ENCODE peak calls at places on chromosomes 13 and 19, in four cellular contexts. S, A, W and N are unnamed samples.
A peak's percentile ranks its signal among the peaks of the same experiment; 100 is the strongest.

GRCh38 chr13:30906411-30906990 is 430 bp downstream of the MEDAG start:
- DNase-seq in W (no peak), S (no peak), A (no peak), N (peak; percentile 60)

GRCh38 chr19:35642798-35643254 is 1.3 kb downstream of the ETV2 start:
- DNase-seq in W (no peak), A (no peak), S (no peak), N (no peak)

GRCh38 chr19:403221-404036 is 5.5 kb downstream of the C2CD4C start:
- DNase-seq in A (no peak), S (peak; percentile 20), W (no peak), N (peak; percentile 51)

GRCh38 chr13:97329331-97329730 is 104.6 kb upstream of the RAP2A start:
- DNase-seq in W (no peak), A (no peak), S (no peak), N (no peak)

GRCh38 chr13:85816413-85816812 is 17.2 kb upstream of the SLITRK6 start:
- DNase-seq in W (no peak), A (no peak), S (no peak), N (no peak)

GRCh38 chr13:25982908-25983307 is 68.9 kb downstream of the SHISA2 start:
- DNase-seq in S (no peak), W (no peak), A (no peak), N (no peak)

GRCh38 chr13:106100261-106100919 is 435.1 kb downstream of the EFNB2 start:
- DNase-seq in W (no peak), S (no peak), A (no peak), N (peak; percentile 93)

GRCh38 chr13:106187501-106187900 is 348.0 kb downstream of the EFNB2 start:
- DNase-seq in S (no peak), A (no peak), W (no peak), N (no peak)

GRCh38 chr13:30925429-30925828 is 7.0 kb upstream of the TEX26 start:
- DNase-seq in S (no peak), A (no peak), W (no peak), N (no peak)

GRCh38 chr19:4597975-4598671 is 38.6 kb upstream of the SEMA6B start:
- DNase-seq in S (no peak), A (no peak), W (no peak), N (peak; percentile 94)

GRCh38 chr13:94660695-94661324 is 51.5 kb downstream of the SOX21 start:
- DNase-seq in W (no peak), A (no peak), S (no peak), N (no peak)

GRCh38 chr13:41465215-41465907 is 8.0 kb downstream of the RGCC start:
- DNase-seq in W (peak; percentile 64), S (no peak), A (peak; percentile 52), N (no peak)

GRCh38 chr13:112891477-112892401 is 77.3 kb upstream of the MCF2L start:
- DNase-seq in W (no peak), A (no peak), S (no peak), N (peak; percentile 75)

GRCh38 chr19:55617426-55617825 is 6.9 kb downstream of the ZNF784 start:
- DNase-seq in A (no peak), S (no peak), W (no peak), N (no peak)

GRCh38 chr13:111365149-111366005 is 44.9 kb downstream of the TEX29 start:
- DNase-seq in A (no peak), S (no peak), W (no peak), N (no peak)

GRCh38 chr13:112845511-112846144 is 123.4 kb upstream of the MCF2L start:
- DNase-seq in W (no peak), S (no peak), A (no peak), N (no peak)

GRCh38 chr19:15926484-15926883 is 7.8 kb downstream of the CYP4F11 start:
- DNase-seq in S (no peak), A (no peak), W (no peak), N (no peak)

GRCh38 chr13:44710576-44710975 is 134.4 kb upstream of the TSC22D1 start:
- DNase-seq in W (no peak), S (no peak), A (no peak), N (no peak)

GRCh38 chr19:1026189-1027019 is at the start of gene CNN2:
- DNase-seq in W (peak; percentile 77), S (peak; percentile 88), A (peak; percentile 76), N (peak; percentile 95)

GRCh38 chr13:46575843-46576242 is 22.9 kb downstream of the LRCH1 start:
- DNase-seq in S (no peak), W (no peak), A (no peak), N (no peak)

GRCh38 chr19:10891360-10892108 is 20.2 kb downstream of the CARM1 start:
- DNase-seq in A (peak; percentile 27), W (no peak), S (no peak), N (no peak)

GRCh38 chr19:11332822-11333221 is 6.6 kb downstream of the RAB3D start:
- DNase-seq in A (no peak), S (no peak), W (no peak), N (no peak)

GRCh38 chr13:27401210-27401609 is 23.2 kb upstream of the GTF3A start:
- DNase-seq in A (no peak), W (peak; percentile 55), S (no peak), N (no peak)

GRCh38 chr13:74132768-74133656 is 1.2 kb downstream of the KLF12 start:
- DNase-seq in S (peak; percentile 67), W (peak; percentile 40), A (no peak), N (peak; percentile 71)

GRCh38 chr13:32134991-32135390 is 103.4 kb downstream of the FRY start:
- DNase-seq in A (no peak), W (no peak), S (no peak), N (no peak)

GRCh38 chr19:48665786-48666185 is 7.0 kb downstream of the NTN5 start:
- DNase-seq in A (no peak), S (no peak), W (no peak), N (no peak)

GRCh38 chr19:33849551-33850147 is 53.0 kb downstream of the KCTD15 start:
- DNase-seq in W (no peak), A (no peak), S (no peak), N (no peak)

GRCh38 chr13:23950736-23951510 is 53.6 kb upstream of the C1QTNF9B start:
- DNase-seq in W (no peak), A (no peak), S (no peak), N (no peak)
- TF ChIP-seq CTCF in W (no peak), A (no peak), S (no peak), N (peak; percentile 38)

DNA sequence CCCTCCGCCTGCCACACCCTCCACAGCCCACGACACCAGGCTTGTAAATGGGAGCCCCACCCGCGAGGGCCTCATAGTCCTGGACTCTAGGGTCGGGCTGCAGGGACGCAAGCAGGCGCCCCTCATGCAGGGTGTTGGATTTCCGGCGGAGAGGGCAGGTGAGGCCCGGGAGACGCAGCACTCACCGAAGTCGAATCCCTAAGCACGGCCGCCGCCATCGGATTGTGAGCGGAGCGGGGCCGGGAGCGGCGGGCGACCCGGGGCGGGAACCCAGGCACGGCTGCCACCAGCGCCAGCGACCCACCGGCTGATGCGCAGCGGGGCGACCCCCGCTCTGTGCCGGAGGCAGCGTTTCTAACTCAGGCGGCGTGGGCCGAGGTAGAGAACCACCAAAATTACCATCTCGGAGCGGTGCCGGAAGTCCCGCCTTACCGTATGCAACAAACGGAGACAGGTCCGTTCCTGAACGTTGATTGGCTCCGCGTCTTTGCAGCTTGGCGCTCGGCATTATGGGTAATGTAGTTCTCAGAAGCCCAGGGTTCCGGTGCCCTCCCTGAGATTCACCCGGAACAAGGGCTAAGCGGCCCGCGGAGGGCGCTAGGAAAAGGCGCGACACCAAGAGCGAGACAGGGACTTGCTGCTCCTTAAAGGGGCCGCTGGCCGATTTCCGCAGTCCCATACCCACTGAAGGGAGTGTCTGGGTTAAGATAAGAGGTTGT is at the start of gene ZNF416:
- DNase-seq in A (peak; percentile 99), S (peak; percentile 98), W (peak; percentile 97), N (peak; percentile 99)
- TF ChIP-seq CTCF in A (no peak), S (peak; percentile 14), W (no peak), N (no peak)

DNA sequence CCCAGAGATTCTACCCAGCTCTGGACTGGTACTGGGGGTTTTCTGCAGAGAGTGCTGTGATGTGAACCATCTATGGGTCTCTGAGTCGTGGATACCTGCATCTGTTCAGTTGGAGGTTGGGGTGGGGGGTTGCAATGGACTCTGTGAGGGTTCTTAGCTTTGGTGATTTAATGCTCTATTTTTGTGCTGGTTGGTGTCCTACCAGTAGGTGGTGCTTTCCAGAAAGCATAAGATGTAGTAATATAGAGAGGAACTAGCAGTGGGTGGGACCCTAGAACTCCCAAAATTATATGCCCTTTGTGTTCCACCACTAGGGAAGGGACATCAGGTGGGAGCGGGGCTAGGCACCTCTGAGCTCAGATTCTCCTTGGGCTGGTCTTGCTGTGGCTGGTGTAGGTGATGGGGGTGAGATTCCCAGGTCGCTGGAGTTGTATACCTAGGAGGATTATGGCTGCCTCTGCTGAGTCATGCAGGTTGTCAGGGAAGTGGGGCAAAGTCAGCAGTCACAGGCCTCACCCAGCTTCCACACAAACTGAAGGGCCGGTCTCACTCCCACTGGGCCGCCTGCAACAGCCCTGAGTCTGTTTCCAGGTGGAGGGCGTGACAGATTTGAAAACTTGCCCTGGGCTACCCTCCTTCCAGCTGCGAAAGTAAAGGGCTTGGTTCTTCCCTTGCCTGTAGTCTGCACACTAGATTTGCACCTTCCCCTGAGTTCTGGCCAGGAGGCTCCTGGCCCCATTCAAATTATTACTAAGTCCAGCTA is 573.0 kb upstream of the SLITRK1 start:
- DNase-seq in W (no peak), S (no peak), A (no peak), N (no peak)
- TF ChIP-seq CTCF in W (no peak), S (no peak), A (no peak), N (peak; percentile 62)

DNA sequence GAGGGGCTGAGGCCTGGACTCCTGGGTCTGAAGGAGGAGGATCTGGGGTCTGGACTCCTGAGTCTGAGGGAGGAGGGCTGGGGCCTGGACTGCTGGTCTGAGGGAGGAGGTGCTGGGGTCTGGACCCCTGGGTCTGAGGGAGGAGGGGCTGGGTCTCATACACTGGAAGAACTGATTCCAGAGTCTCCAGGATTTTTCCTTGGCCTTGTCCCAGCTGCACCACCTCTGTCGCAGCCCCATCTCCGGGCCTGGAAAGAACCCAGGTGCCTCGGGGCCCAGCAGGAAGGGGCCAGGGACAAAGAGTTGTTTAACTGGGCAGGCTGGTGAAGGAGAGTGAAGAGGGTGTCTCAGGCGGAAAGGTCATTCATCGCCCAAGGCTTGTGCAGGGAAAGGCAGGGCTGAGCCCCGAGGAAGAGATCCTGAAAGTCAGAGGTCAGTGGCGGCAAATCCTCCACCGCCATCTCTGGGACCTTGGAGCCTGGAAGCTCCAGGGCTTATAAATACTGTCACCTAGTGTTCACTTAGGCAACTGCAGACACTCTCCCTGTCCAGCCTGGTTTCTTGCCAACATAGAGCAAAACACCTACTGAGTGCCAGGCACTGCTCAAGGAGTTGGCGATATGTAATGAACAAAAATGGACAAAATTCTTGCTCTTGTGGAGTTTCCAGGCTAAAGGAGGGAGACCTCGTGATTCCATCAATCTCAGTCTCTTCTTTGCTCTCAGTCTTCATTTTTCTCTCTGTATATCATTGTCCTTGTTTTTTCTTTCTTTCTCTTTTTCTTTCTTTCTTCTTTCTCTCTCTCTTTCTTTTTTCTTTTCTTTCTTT is 4.4 kb upstream of the KCNN4 start:
- DNase-seq in W (no peak), A (peak; percentile 60), S (no peak), N (peak; percentile 88)
- TF ChIP-seq CTCF in W (peak; percentile 92), A (no peak), S (peak; percentile 90), N (peak; percentile 95)